ENCODE peak calls at places on chromosome 20, in six cellular contexts. X, K, U, W, D and T are unnamed samples.

GRCh38 chr20:33348136-33348937 is 53.0 kb downstream of the CDK5RAP1 start:
- DNase-seq in X (no peak), K (no peak), U (no peak), W (no peak), D (no peak), T (no peak)

GRCh38 chr20:51695574-51696303 is 72.5 kb downstream of the ATP9A start:
- DNase-seq in X (peak), K (peak), U (no peak), W (peak), D (peak), T (no peak)

GRCh38 chr20:9218412-9219001 is 149.6 kb downstream of the PLCB4 start:
- DNase-seq in X (no peak), K (peak), U (peak), W (peak), D (peak), T (no peak)

GRCh38 chr20:32941155-32941885 is 62.9 kb downstream of the SUN5 start:
- DNase-seq in X (no peak), K (no peak), U (no peak), W (no peak), D (no peak), T (no peak)

GRCh38 chr20:51429696-51430095 is 112.8 kb downstream of the NFATC2 start:
- DNase-seq in X (no peak), K (no peak), U (no peak), W (no peak), D (no peak), T (no peak)

GRCh38 chr20:36717657-36718056 is 28.2 kb downstream of the NDRG3 start:
- DNase-seq in X (no peak), K (no peak), U (no peak), W (no peak), D (no peak), T (no peak)

GRCh38 chr20:19370076-19371075 is 157.9 kb downstream of the SLC24A3 start:
- DNase-seq in X (no peak), K (no peak), U (no peak), W (no peak), D (no peak), T (no peak)

GRCh38 chr20:44154521-44155001 is 32.4 kb downstream of the JPH2 start:
- DNase-seq in X (peak), K (no peak), U (no peak), W (peak), D (no peak), T (no peak)

GRCh38 chr20:60009826-60010616 is 51.8 kb downstream of the CDH26 start:
- DNase-seq in X (no peak), K (no peak), U (no peak), W (no peak), D (no peak), T (no peak)

GRCh38 chr20:51404297-51405060 is 138.0 kb downstream of the NFATC2 start:
- DNase-seq in X (no peak), K (no peak), U (no peak), W (peak), D (no peak), T (no peak)

GRCh38 chr20:6812530-6812929 is 45.0 kb downstream of the BMP2 start:
- DNase-seq in X (no peak), K (no peak), U (no peak), W (no peak), D (no peak), T (no peak)

GRCh38 chr20:31675828-31676533 is 38.3 kb downstream of the COX4I2 start:
- DNase-seq in X (no peak), K (peak), U (no peak), W (peak), D (no peak), T (no peak)

GRCh38 chr20:8449120-8449519 is 317.1 kb downstream of the PLCB1 start:
- DNase-seq in X (no peak), K (peak), U (no peak), W (peak), D (no peak), T (no peak)

GRCh38 chr20:6075428-6076219 is 21.8 kb upstream of the LRRN4 start:
- DNase-seq in X (no peak), K (no peak), U (no peak), W (peak), D (no peak), T (no peak)

GRCh38 chr20:10863337-10864060 is 189.7 kb upstream of the JAG1 start:
- DNase-seq in X (peak), K (peak), U (no peak), W (peak), D (no peak), T (no peak)

GRCh38 chr20:15627501-15627903 is 945.7 kb downstream of the KIF16B start:
- DNase-seq in X (no peak), K (no peak), U (no peak), W (no peak), D (no peak), T (no peak)

GRCh38 chr20:49889943-49890650 is 25.2 kb downstream of the SPATA2 start:
- DNase-seq in X (no peak), K (no peak), U (no peak), W (no peak), D (no peak), T (no peak)

GRCh38 chr20:60961551-60961950 is 290.5 kb upstream of the CDH4 start:
- DNase-seq in X (no peak), K (no peak), U (no peak), W (no peak), D (no peak), T (no peak)

GRCh38 chr20:49620364-49621240 is 52.7 kb upstream of the PTGIS start:
- DNase-seq in X (no peak), K (no peak), U (no peak), W (no peak), D (no peak), T (no peak)

GRCh38 chr20:3046677-3047462 is 1.0 kb downstream of the MRPS26 start:
- DNase-seq in X (peak), K (no peak), U (no peak), W (peak), D (no peak), T (peak)

GRCh38 chr20:21179796-21180195 is 53.9 kb downstream of the KIZ start:
- DNase-seq in X (no peak), K (peak), U (no peak), W (no peak), D (peak), T (no peak)

GRCh38 chr20:18363708-18364107 is 75.4 kb downstream of the ZNF133 start:
- DNase-seq in X (no peak), K (no peak), U (no peak), W (no peak), D (no peak), T (no peak)

GRCh38 chr20:46539113-46539512 is 11.3 kb downstream of the OCSTAMP start:
- DNase-seq in X (no peak), K (no peak), U (no peak), W (no peak), D (no peak), T (no peak)

GRCh38 chr20:675453-676314 is at the start of gene SCRT2:
- DNase-seq in X (no peak), K (peak), U (peak), W (peak), D (peak), T (peak)

GRCh38 chr20:33370296-33370695 is 31.0 kb downstream of the CDK5RAP1 start:
- DNase-seq in X (peak), K (no peak), U (no peak), W (peak), D (no peak), T (no peak)

GRCh38 chr20:24118781-24119175 is 130.2 kb upstream of the GGTLC1 start:
- DNase-seq in X (no peak), K (no peak), U (no peak), W (no peak), D (no peak), T (no peak)

GRCh38 chr20:31996996-31997395 is 13.2 kb upstream of the CCM2L start:
- DNase-seq in X (no peak), K (no peak), U (no peak), W (no peak), D (no peak), T (no peak)

GRCh38 chr20:45347936-45348809 is at the start of gene SDC4:
- DNase-seq in X (no peak), K (peak), U (peak), W (peak), D (no peak), T (peak)

GRCh38 chr20:17525650-17526049 is 5.5 kb downstream of the BFSP1 start:
- DNase-seq in X (no peak), K (no peak), U (peak), W (peak), D (no peak), T (no peak)

GRCh38 chr20:35273449-35274171 is 4.3 kb downstream of the MMP24OS start:
- DNase-seq in X (no peak), K (no peak), U (no peak), W (peak), D (no peak), T (no peak)

GRCh38 chr20:34549291-34549928 is 9.1 kb upstream of the MAP1LC3A start:
- DNase-seq in X (peak), K (peak), U (peak), W (peak), D (no peak), T (no peak)

GRCh38 chr20:48761023-48761785 is 66.6 kb downstream of the PREX1 start:
- DNase-seq in X (no peak), K (no peak), U (no peak), W (no peak), D (no peak), T (no peak)

GRCh38 chr20:18537651-18538050 is 29.6 kb upstream of the SMIM26 start:
- DNase-seq in X (peak), K (peak), U (no peak), W (peak), D (no peak), T (no peak)

GRCh38 chr20:9912858-9913434 is 74.1 kb upstream of the PAK5 start:
- DNase-seq in X (no peak), K (peak), U (peak), W (peak), D (peak), T (peak)

GRCh38 chr20:43662943-43663655 is 3.8 kb upstream of the MYBL2 start:
- DNase-seq in X (peak), K (peak), U (no peak), W (no peak), D (no peak), T (no peak)

GRCh38 chr20:24098886-24099285 is 110.3 kb upstream of the GGTLC1 start:
- DNase-seq in X (no peak), K (peak), U (no peak), W (peak), D (peak), T (no peak)

GRCh38 chr20:24695529-24696225 is 226.2 kb downstream of the SYNDIG1 start:
- DNase-seq in X (peak), K (no peak), U (no peak), W (no peak), D (no peak), T (no peak)

GRCh38 chr20:2387180-2387577 is 6.5 kb downstream of the TGM6 start:
- DNase-seq in X (no peak), K (peak), U (peak), W (peak), D (no peak), T (peak)

GRCh38 chr20:59829415-59830106 is 103.9 kb downstream of the SYCP2 start:
- DNase-seq in X (peak), K (no peak), U (no peak), W (no peak), D (no peak), T (no peak)

GRCh38 chr20:53595018-53595378 is 1.4 kb upstream of the ZNF217 start:
- DNase-seq in X (no peak), K (no peak), U (no peak), W (no peak), D (no peak), T (no peak)

GRCh38 chr20:53598140-53599038 is 4.8 kb upstream of the ZNF217 start:
- DNase-seq in X (no peak), K (no peak), U (no peak), W (no peak), D (no peak), T (no peak)

GRCh38 chr20:53597085-53597482 is 3.4 kb upstream of the ZNF217 start:
- DNase-seq in X (no peak), K (no peak), U (no peak), W (no peak), D (no peak), T (no peak)

GRCh38 chr20:53597521-53598120 is 4.0 kb upstream of the ZNF217 start:
- DNase-seq in X (no peak), K (no peak), U (no peak), W (no peak), D (no peak), T (no peak)

DNA sequence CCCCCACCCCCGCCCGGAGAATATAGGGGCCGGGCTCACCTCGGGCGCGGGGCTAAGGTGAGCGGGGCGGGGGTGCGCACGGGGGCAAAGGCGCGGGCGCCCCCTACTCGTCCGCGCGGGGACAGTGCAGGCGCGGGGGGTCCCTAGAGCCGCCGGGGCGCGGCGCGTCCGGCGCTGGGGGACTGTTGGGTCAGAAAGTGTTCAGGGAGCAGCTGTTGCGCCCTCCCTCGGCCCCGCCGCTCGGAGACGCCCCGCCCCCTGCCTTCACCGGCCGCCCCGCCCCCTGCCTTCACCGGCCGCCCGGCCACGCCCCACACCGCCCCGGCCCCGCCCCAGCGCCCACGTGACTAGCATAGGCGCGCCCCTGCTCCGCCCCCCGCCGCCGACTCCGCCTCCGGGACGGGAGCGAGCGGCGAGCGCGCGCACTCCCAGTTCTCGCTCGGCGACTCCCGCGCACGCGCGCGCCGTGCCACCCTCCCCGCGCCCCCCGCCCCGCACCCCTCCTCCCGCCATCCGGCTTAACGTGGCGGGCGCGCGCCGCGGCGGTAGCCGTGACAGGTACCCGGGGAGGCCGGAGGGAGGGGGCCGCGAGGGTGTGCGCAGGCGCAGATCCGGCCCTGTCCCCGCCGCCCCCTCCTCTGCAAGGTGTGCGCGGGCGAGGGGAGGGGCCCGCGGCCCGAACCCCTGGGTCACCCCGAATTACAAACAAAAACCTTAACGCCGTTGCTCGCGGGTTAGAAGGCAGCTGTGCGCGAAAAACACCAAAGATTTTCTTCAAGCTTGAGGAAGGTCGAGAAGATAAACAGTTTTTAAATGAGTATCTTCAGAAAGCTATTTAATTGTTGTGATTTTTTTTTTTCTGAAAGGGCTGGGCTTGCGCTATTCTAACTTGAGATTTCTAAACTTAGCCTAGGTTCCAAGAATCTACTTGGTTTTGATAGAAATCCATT is 704 bp upstream of the ZNF217 start:
- DNase-seq in X (no peak), K (peak), U (peak), W (peak), D (peak), T (peak)
- TF ChIP-seq CTCF in X (peak), K (peak), U (no peak), W (no peak), D (no peak), T (peak)

DNA sequence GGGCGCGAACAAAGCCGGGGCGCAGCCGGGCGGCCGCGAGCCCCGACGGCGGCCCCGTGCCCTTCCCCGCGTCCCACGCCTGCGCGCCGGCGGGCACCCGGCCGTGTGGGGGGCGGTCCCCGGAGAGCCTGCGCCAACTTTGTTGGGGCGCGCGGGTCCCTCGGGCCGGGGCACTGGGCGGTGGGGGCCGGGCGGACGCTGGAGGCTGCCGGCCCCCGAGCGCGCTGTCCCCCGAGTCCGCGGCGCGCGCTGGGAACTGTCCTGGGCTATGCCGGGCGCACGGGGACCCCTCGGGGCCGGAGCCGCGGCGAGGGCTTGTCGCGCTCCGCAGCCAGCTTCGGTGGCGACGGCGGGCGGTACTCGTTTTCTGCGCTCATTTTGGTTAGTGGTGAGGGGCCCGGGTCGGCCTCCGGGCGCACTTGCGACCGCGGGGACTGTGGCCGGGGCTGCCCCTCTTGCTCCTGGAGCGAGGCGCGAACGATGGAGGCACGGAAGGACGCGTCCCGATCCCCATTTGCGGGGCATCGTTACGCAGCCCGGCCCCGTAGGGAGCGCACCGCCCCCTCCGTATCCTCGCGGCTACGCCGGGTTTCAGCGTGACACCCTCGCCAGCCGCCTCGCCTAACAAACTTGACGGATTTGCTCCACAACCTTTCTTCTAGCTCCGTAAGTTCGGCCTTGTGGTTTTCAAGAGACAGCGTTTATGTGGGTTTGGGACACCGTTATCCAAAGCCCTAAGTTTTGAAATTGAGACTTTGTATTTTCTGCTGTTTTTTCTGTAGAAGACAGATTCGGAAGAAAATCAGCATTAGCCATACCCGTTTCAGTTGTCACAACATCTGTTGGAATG is 632 bp downstream of the SS18L1 start:
- DNase-seq in X (no peak), K (peak), U (peak), W (peak), D (peak), T (no peak)
- TF ChIP-seq CTCF in X (peak), K (no peak), U (no peak), W (no peak), D (no peak), T (no peak)

GRCh38 chr20:42485566-42485965 is 704.1 kb downstream of the PTPRT start:
- DNase-seq in X (no peak), K (no peak), U (no peak), W (no peak), D (no peak), T (no peak)

GRCh38 chr20:42484790-42485365 is 704.8 kb downstream of the PTPRT start:
- DNase-seq in X (no peak), K (no peak), U (no peak), W (no peak), D (no peak), T (no peak)

GRCh38 chr20:42482808-42483207 is 706.9 kb downstream of the PTPRT start:
- DNase-seq in X (no peak), K (no peak), U (no peak), W (no peak), D (no peak), T (no peak)

GRCh38 chr20:42484335-42484734 is 705.4 kb downstream of the PTPRT start:
- DNase-seq in X (no peak), K (no peak), U (no peak), W (peak), D (no peak), T (no peak)

GRCh38 chr20:42483694-42484303 is 705.9 kb downstream of the PTPRT start:
- DNase-seq in X (no peak), K (no peak), U (peak), W (no peak), D (no peak), T (no peak)
- TF ChIP-seq CTCF in X (peak), K (no peak), U (peak), W (no peak), D (no peak), T (peak)

DNA sequence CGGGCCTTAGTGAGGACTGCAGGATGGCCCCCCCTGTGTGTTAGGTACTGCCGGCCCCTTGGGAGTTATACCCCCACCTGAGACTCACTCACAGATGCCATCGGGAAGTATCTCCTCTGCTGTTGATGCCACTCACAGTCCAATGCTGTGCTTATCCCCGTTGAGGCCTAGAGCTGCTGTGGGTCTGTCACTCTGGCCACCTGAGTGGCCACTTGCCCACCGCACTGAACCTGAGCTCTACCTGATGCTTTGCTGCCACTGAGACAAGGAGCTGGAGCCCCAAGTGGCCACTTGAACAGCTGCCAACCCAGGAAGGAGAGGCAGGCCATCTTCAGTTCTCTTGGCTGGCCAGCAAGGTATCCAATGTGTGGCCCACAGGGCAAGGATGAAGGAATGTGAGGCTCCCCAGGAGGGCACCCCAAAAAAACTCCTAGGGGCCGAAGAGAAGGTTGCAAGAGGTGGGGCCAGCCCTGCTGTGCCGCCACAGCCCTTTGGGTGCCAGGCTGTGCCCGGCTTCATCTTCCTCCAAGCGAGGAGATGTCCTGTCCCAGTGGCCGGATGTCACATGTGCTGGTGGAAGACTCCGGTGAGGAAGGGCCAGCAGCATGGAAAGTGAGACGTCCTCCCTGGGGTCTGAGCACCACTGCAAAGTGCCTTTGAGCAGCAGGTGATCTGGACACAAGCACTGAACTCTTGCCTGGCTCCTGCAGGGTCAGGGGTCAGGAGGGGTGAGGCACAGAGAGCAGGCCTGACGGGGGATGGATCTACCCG is 29.5 kb upstream of the PCMTD2 start:
- DNase-seq in X (no peak), K (no peak), U (no peak), W (no peak), D (no peak), T (no peak)
- TF ChIP-seq CTCF in X (no peak), K (no peak), U (no peak), W (no peak), D (no peak), T (no peak)

DNA sequence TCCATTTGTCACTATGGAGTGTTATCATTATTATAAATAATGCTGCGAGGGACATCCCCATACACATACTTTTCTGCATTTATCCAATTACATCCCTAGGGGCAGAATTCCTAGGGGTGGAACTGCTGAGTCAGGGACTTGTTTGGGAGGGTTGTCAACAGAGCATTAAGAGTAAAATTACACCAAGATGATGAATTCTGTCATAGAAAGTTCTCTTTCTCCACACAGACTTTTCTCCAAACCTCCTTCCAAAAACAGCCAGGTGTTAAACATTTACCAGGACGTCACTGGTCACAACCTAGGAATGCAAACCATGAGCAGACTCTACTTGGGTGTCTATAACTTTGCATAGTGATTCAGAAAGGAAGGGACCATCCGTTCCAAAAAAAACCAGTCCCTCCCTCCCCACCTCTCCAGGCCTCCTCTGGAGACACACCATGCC is 95.5 kb downstream of the PRND start:
- DNase-seq in X (peak), K (no peak), U (no peak), W (no peak), D (no peak), T (no peak)
- TF ChIP-seq CTCF in X (peak), K (peak), U (no peak), W (no peak), D (peak), T (no peak)